ENCODE peak calls at places on chromosome 1, in four cellular contexts. S is heart left ventricle, I is progenitor cell of endocrine pancreas, A is fibroblast of lung. V is an unnamed sample.

GRCh38 chr1:94929816-94930215 is 2.9 kb upstream of the CNN3 start:
- DNase-seq in S (no peak), I (no peak), A (no peak), V (no peak)

GRCh38 chr1:180269848-180270766 is 40.0 kb downstream of the LHX4 start:
- DNase-seq in S (peak), I (no peak), A (no peak), V (no peak)

GRCh38 chr1:24009406-24009805 is 29.3 kb upstream of the SRSF10 start:
- DNase-seq in S (no peak), I (no peak), A (peak), V (no peak)

GRCh38 chr1:94285026-94285654 is 47.8 kb upstream of the ARHGAP29 start:
- DNase-seq in S (no peak), I (no peak), A (peak), V (no peak)

GRCh38 chr1:112393634-112393976 is 2.4 kb upstream of the CTTNBP2NL start:
- DNase-seq in S (peak), I (no peak), A (peak), V (no peak)

GRCh38 chr1:61851235-61851634 is 109.0 kb downstream of the PATJ start:
- DNase-seq in S (no peak), I (no peak), A (no peak), V (no peak)

GRCh38 chr1:173669491-173669941 is at the start of gene ANKRD45:
- DNase-seq in S (peak), I (peak), A (peak), V (peak)

GRCh38 chr1:84435159-84435558 is 36.9 kb downstream of the DNASE2B start:
- DNase-seq in S (no peak), I (no peak), A (no peak), V (no peak)

GRCh38 chr1:100363831-100364230 is 11.5 kb downstream of the CDC14A start:
- DNase-seq in S (no peak), I (no peak), A (no peak), V (no peak)

GRCh38 chr1:107766533-107766932 is 198.4 kb downstream of the VAV3 start:
- DNase-seq in S (no peak), I (no peak), A (no peak), V (no peak)

GRCh38 chr1:53076721-53077598 is 14.9 kb downstream of the PODN start:
- DNase-seq in S (peak), I (no peak), A (no peak), V (no peak)

GRCh38 chr1:94783342-94784264 is 36.6 kb upstream of the SLC44A3 start:
- DNase-seq in S (peak), I (no peak), A (peak), V (no peak)

DNA sequence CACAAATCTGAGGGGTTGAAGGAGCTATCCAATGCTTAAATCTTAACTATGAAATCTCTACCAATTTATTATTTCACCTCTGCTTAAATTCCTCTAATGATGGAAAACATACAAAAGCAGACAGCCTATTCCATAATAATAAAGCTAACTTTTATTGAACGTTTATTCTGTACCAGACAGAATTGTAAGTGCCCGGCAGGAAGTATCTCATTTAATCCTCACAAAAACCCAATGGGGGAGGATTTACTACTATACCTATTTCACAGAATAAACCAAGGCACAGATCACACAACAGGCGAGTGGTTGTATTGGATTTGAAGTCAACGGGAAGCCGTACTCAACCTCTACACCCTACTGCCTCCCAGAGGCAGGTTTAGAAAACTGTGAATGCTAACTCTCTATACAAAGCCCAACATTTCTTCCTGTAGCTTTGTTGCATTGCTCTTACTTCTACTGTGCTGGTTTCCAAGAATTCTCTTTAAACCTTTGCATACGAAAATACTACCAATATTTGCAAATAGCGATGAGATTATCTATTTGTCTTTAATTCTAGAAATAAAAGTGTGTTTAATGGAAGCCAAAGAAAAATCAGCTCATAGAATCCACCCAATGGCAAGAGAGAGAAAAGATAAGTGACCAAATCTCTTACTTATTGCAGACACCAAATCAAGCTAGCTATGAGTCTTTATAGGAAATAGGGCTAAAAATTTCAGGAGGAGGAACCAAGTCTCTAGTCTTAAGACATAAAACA is 33.5 kb upstream of the C1orf53 start:
- DNase-seq in S (no peak), I (no peak), A (peak), V (no peak)
- TF ChIP-seq CTCF in S (peak), I (peak), A (peak), V (no peak)

GRCh38 chr1:22665752-22666151 is 12.7 kb downstream of the C1QB start:
- DNase-seq in S (no peak), I (peak), A (peak), V (no peak)
- TF ChIP-seq CTCF in S (peak), I (peak), A (peak), V (no peak)

DNA sequence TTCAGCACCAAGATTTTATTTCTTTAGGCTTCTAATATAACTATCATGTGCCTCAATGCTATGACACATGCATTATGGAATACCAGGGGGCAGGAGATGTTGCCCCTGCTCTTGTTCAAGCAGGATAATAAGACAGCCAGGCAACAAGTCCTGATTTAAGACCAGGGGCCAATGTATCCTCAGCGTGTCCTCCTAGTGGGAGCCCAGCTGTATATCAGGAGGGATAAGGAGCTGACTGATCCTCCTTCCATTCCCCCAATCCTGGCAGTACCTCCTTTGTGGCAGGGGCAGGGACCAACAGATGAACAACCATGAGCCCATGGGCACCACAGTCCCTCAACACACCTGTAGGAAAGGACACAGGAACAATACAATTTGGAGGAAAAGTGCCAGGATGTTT is 29.3 kb downstream of the SORT1 start:
- DNase-seq in S (no peak), I (no peak), A (no peak), V (no peak)
- TF ChIP-seq CTCF in S (no peak), I (no peak), A (peak), V (no peak)

GRCh38 chr1:223133301-223133823 is 9.7 kb downstream of the TLR5 start:
- DNase-seq in S (no peak), I (no peak), A (no peak), V (no peak)
- TF ChIP-seq CTCF in S (no peak), I (no peak), A (no peak), V (peak)

DNA sequence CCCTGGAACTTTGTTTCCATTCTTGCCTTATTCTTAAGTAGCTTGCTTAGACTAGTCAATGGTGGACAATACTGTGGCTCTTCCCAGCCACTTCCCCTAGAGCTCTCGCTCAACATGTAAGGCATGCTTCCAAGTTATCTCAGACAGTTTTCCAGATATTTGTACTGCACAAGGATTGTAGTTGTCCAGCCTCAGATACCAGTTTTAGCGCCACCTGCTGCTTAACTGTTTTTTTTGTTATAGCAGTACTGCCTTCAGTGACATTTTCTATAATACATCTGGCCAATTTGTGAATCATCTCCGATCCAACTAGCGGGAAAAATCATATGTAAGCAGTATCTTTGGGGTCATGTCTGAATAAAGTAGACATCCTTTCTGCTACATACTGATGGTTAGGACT is 346.7 kb upstream of the ADGRL4 start:
- DNase-seq in S (no peak), I (no peak), A (peak), V (no peak)
- TF ChIP-seq CTCF in S (peak), I (peak), A (peak), V (no peak)

GRCh38 chr1:43464840-43465693 is 11.3 kb upstream of the HYI start:
- DNase-seq in S (no peak), I (no peak), A (peak), V (no peak)

GRCh38 chr1:43466403-43466802 is 12.7 kb upstream of the HYI start:
- DNase-seq in S (no peak), I (no peak), A (peak), V (no peak)

GRCh38 chr1:43465694-43466152 is 12.0 kb upstream of the HYI start:
- DNase-seq in S (no peak), I (no peak), A (no peak), V (no peak)

GRCh38 chr1:43460988-43461693 is 7.4 kb upstream of the HYI start:
- DNase-seq in S (no peak), I (no peak), A (no peak), V (no peak)

DNA sequence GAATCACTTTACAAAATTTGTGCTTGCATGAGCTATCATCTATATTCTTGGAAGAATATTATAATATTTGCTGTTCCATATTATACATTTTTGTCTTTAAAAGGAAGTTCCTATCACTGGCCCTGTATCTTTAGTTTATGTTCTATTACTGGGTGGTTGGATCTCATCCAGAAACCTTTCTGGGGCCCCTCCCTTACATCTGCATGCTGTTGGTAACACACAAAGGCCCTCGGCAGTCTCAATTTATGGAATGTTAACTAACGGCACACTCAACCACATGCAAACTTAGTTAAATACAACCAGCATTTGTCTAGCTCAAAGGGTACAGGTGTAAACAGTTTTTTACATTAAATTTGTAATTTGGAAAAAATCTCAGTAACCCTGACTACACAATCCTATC is 9.7 kb upstream of the HYI start:
- DNase-seq in S (no peak), I (no peak), A (no peak), V (no peak)
- TF ChIP-seq CTCF in S (no peak), I (no peak), A (no peak), V (no peak)